ENCODE peak calls at places on chromosomes 3 and 15, in eight cellular contexts. S is myocyte; N is anterior cingulate cortex; T is frontal cortex; Q is NCI-H2171; U is stimulated activated CD4-positive, alpha-beta T cell treated with anti-CD3 and anti-CD28 coated beads, Interleukin-15, amount 100 ng/mL, for 1 hour; C is activated CD4-positive, alpha-beta T cell treated with anti-CD3 and anti-CD28 coated beads for 48 hours; O is SK-N-SH. D is an unnamed sample.

GRCh38 chr15:29695486-29696167 is 126.6 kb downstream of the TJP1 start:
- DNase-seq in S (no peak), N (no peak), T (no peak), Q (no peak), U (no peak), C (no peak), O (no peak), D (no peak)

GRCh38 chr3:197000211-197000610 is 29.4 kb downstream of the MELTF start:
- DNase-seq in S (no peak), N (no peak), T (no peak), Q (no peak), U (no peak), C (no peak), O (no peak), D (no peak)

GRCh38 chr3:143120716-143121239 is 1.2 kb downstream of the CHST2 start:
- DNase-seq in S (peak), N (peak), T (no peak), Q (no peak), U (peak), C (peak), O (peak), D (no peak)

GRCh38 chr15:77542491-77543001 is 90.2 kb downstream of the LINGO1 start:
- DNase-seq in S (no peak), N (no peak), T (no peak), Q (no peak), U (no peak), C (no peak), O (no peak), D (no peak)

GRCh38 chr3:195914648-195915473 is 6.5 kb upstream of the TNK2 start:
- DNase-seq in S (peak), N (no peak), T (peak), Q (no peak), U (peak), C (peak), O (peak), D (peak)

GRCh38 chr3:45684327-45684892 is 4.8 kb upstream of the SACM1L start:
- DNase-seq in S (no peak), N (no peak), T (no peak), Q (no peak), U (no peak), C (no peak), O (no peak), D (no peak)

GRCh38 chr3:14550651-14551611 is 10.8 kb upstream of the GRIP2 start:
- DNase-seq in S (peak), N (no peak), T (no peak), Q (no peak), U (no peak), C (no peak), O (peak), D (peak)

GRCh38 chr15:87347806-87348515 is 908.6 kb downstream of the NTRK3 start:
- DNase-seq in S (no peak), N (no peak), T (no peak), Q (no peak), U (no peak), C (no peak), O (no peak), D (no peak)

GRCh38 chr15:68768321-68768720 is 52.4 kb downstream of the ANP32A start:
- DNase-seq in S (no peak), N (no peak), T (no peak), Q (no peak), U (no peak), C (no peak), O (no peak), D (no peak)

GRCh38 chr3:73453676-73454075 is 171.1 kb downstream of the PDZRN3 start:
- DNase-seq in S (no peak), N (no peak), T (no peak), Q (no peak), U (no peak), C (no peak), O (no peak), D (no peak)

GRCh38 chr15:38226867-38227266 is 25.8 kb upstream of the SPRED1 start:
- DNase-seq in S (peak), N (peak), T (peak), Q (no peak), U (no peak), C (no peak), O (peak), D (no peak)

GRCh38 chr15:40706121-40706520 is 11.1 kb downstream of the RAD51 start:
- DNase-seq in S (no peak), N (no peak), T (no peak), Q (no peak), U (no peak), C (no peak), O (no peak), D (peak)

GRCh38 chr15:101006931-101007687 is 88.0 kb downstream of the LRRK1 start:
- DNase-seq in S (peak), N (peak), T (peak), Q (peak), U (peak), C (peak), O (peak), D (peak)

GRCh38 chr15:44427756-44428724 is 611 bp downstream of the CTDSPL2 start:
- DNase-seq in S (peak), N (no peak), T (no peak), Q (peak), U (no peak), C (no peak), O (peak), D (peak)

GRCh38 chr3:24607281-24607680 is 112.6 kb upstream of the THRB start:
- DNase-seq in S (no peak), N (no peak), T (no peak), Q (no peak), U (no peak), C (no peak), O (no peak), D (no peak)

GRCh38 chr3:129123314-129124060 is 1.9 kb upstream of the RAB43 start:
- DNase-seq in S (no peak), N (no peak), T (no peak), Q (no peak), U (no peak), C (no peak), O (no peak), D (no peak)

D was measured in T47D.